ENCODE peak calls at places on chromosomes 16 and 17, in ten cellular contexts. One of them, this sample, is unnamed.

GRCh38 chr17:74671031-74671771 is 41.5 kb downstream of the CD300LF start:
- DNase-seq in epithelial cell of proximal tubule: no peak
- DNase-seq in mucosa of descending colon: peak
- DNase-seq in sigmoid colon: no peak
- DNase-seq in K562: peak
- DNase-seq in endodermal cell: peak
- DNase-seq in GM12865: peak
- DNase-seq in MM.1S: peak
- DNase-seq in CD8-positive, alpha-beta T cell: peak
- DNase-seq in AG10803: peak
- DNase-seq in this sample: peak

GRCh38 chr17:44677136-44677535 is 12.4 kb downstream of the CCDC43 start:
- DNase-seq in epithelial cell of proximal tubule: no peak
- DNase-seq in mucosa of descending colon: no peak
- DNase-seq in sigmoid colon: no peak
- DNase-seq in K562: no peak
- DNase-seq in endodermal cell: no peak
- DNase-seq in GM12865: no peak
- DNase-seq in MM.1S: no peak
- DNase-seq in CD8-positive, alpha-beta T cell: no peak
- DNase-seq in AG10803: peak
- DNase-seq in this sample: peak

GRCh38 chr16:23952128-23953041 is 116.6 kb downstream of the PRKCB start:
- DNase-seq in epithelial cell of proximal tubule: no peak
- DNase-seq in mucosa of descending colon: no peak
- DNase-seq in sigmoid colon: no peak
- DNase-seq in K562: peak
- DNase-seq in endodermal cell: peak
- DNase-seq in GM12865: no peak
- DNase-seq in MM.1S: no peak
- DNase-seq in CD8-positive, alpha-beta T cell: peak
- DNase-seq in AG10803: no peak
- DNase-seq in this sample: no peak

GRCh38 chr17:80036715-80037477 is 454 bp downstream of the CCDC40 start:
- DNase-seq in epithelial cell of proximal tubule: no peak
- DNase-seq in mucosa of descending colon: peak
- DNase-seq in sigmoid colon: no peak
- DNase-seq in K562: peak
- DNase-seq in endodermal cell: peak
- DNase-seq in GM12865: peak
- DNase-seq in MM.1S: no peak
- DNase-seq in CD8-positive, alpha-beta T cell: peak
- DNase-seq in AG10803: no peak
- DNase-seq in this sample: peak

GRCh38 chr17:59165933-59166342 is 10.4 kb downstream of the PRR11 start:
- DNase-seq in epithelial cell of proximal tubule: peak
- DNase-seq in mucosa of descending colon: no peak
- DNase-seq in sigmoid colon: no peak
- DNase-seq in K562: peak
- DNase-seq in endodermal cell: peak
- DNase-seq in GM12865: peak
- DNase-seq in MM.1S: peak
- DNase-seq in CD8-positive, alpha-beta T cell: peak
- DNase-seq in AG10803: peak
- DNase-seq in this sample: peak

GRCh38 chr17:36532435-36532975 is 2.2 kb downstream of the MYO19 start:
- DNase-seq in epithelial cell of proximal tubule: no peak
- DNase-seq in mucosa of descending colon: no peak
- DNase-seq in sigmoid colon: no peak
- DNase-seq in K562: no peak
- DNase-seq in endodermal cell: no peak
- DNase-seq in GM12865: no peak
- DNase-seq in MM.1S: no peak
- DNase-seq in CD8-positive, alpha-beta T cell: no peak
- DNase-seq in AG10803: no peak
- DNase-seq in this sample: no peak

GRCh38 chr17:76884995-76885896 is 17.0 kb downstream of the MGAT5B start:
- DNase-seq in epithelial cell of proximal tubule: no peak
- DNase-seq in mucosa of descending colon: no peak
- DNase-seq in sigmoid colon: no peak
- DNase-seq in K562: no peak
- DNase-seq in endodermal cell: peak
- DNase-seq in GM12865: no peak
- DNase-seq in MM.1S: no peak
- DNase-seq in CD8-positive, alpha-beta T cell: no peak
- DNase-seq in AG10803: no peak
- DNase-seq in this sample: no peak

GRCh38 chr17:46958192-46958591 is 20.9 kb downstream of the RPRML start:
- DNase-seq in epithelial cell of proximal tubule: no peak
- DNase-seq in mucosa of descending colon: no peak
- DNase-seq in sigmoid colon: no peak
- DNase-seq in K562: no peak
- DNase-seq in endodermal cell: no peak
- DNase-seq in GM12865: no peak
- DNase-seq in MM.1S: no peak
- DNase-seq in CD8-positive, alpha-beta T cell: no peak
- DNase-seq in AG10803: peak
- DNase-seq in this sample: peak

GRCh38 chr17:40850287-40850972 is 16.6 kb downstream of the KRT12 start:
- DNase-seq in epithelial cell of proximal tubule: no peak
- DNase-seq in mucosa of descending colon: no peak
- DNase-seq in sigmoid colon: no peak
- DNase-seq in K562: no peak
- DNase-seq in endodermal cell: no peak
- DNase-seq in GM12865: no peak
- DNase-seq in MM.1S: no peak
- DNase-seq in CD8-positive, alpha-beta T cell: no peak
- DNase-seq in AG10803: no peak
- DNase-seq in this sample: no peak

DNA sequence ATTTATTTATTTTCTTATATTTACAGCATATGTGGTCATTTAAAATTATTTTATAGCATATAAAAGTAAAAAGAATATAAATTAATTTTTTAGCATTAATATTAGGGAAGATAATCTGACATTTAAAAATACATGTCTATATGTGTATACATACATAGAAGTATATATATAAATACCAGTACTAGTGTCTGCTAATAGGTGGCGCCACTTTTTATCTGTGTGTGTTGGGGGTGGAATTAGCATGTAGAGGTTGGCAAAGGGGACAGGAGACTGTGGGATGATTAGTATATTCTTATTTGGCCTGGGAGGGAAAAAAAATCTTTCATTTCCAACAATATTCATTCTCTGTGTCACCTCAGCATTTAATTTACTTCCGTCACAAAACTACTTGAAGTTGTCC is 359.1 kb downstream of the WWOX start:
- DNase-seq in epithelial cell of proximal tubule: no peak
- DNase-seq in mucosa of descending colon: no peak
- DNase-seq in sigmoid colon: no peak
- DNase-seq in K562: no peak
- DNase-seq in endodermal cell: no peak
- DNase-seq in GM12865: no peak
- DNase-seq in MM.1S: no peak
- DNase-seq in CD8-positive, alpha-beta T cell: no peak
- DNase-seq in AG10803: no peak
- DNase-seq in this sample: no peak
- TF ChIP-seq CTCF in epithelial cell of proximal tubule: peak
- TF ChIP-seq CTCF in mucosa of descending colon: no peak
- TF ChIP-seq CTCF in sigmoid colon: no peak
- TF ChIP-seq CTCF in K562: no peak
- TF ChIP-seq CTCF in endodermal cell: peak
- TF ChIP-seq CTCF in GM12865: no peak
- TF ChIP-seq CTCF in MM.1S: no peak
- TF ChIP-seq CTCF in CD8-positive, alpha-beta T cell: no peak
- TF ChIP-seq CTCF in AG10803: no peak
- TF ChIP-seq CTCF in this sample: no peak

DNA sequence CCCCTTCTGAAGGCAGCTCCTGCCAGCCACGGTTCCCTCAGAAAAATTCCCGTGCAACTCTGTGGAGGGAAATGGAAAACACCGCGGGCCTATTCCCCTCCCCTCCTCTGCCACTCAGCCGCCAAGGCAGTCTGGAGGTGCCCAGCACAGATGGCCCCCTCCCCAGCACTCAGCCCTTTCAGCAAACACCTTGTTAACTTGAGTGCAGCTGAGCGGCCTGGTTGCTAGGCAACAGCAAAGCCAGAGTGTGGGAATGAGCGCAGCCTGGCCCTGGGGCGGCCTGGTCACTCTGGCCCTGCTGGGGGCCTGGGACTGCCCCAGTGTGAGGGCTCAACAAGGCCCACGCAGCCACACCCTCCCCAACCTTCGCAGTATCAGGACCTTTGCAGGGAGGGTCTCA is 32.8 kb downstream of the CACNA1G start:
- DNase-seq in epithelial cell of proximal tubule: no peak
- DNase-seq in mucosa of descending colon: no peak
- DNase-seq in sigmoid colon: no peak
- DNase-seq in K562: no peak
- DNase-seq in endodermal cell: peak
- DNase-seq in GM12865: no peak
- DNase-seq in MM.1S: no peak
- DNase-seq in CD8-positive, alpha-beta T cell: no peak
- DNase-seq in AG10803: no peak
- DNase-seq in this sample: no peak
- H3K4me3 ChIP-seq in epithelial cell of proximal tubule: no peak
- H3K4me3 ChIP-seq in mucosa of descending colon: no peak
- H3K4me3 ChIP-seq in sigmoid colon: no peak
- H3K4me3 ChIP-seq in K562: no peak
- H3K4me3 ChIP-seq in endodermal cell: no peak
- H3K4me3 ChIP-seq in GM12865: no peak
- H3K4me3 ChIP-seq in MM.1S: no peak
- H3K4me3 ChIP-seq in CD8-positive, alpha-beta T cell: no peak
- H3K4me3 ChIP-seq in AG10803: no peak
- H3K4me3 ChIP-seq in this sample: no peak

GRCh38 chr16:66547101-66547989 is 2.6 kb downstream of the TK2 start:
- DNase-seq in epithelial cell of proximal tubule: no peak
- DNase-seq in mucosa of descending colon: no peak
- DNase-seq in sigmoid colon: no peak
- DNase-seq in K562: no peak
- DNase-seq in endodermal cell: no peak
- DNase-seq in GM12865: no peak
- DNase-seq in MM.1S: no peak
- DNase-seq in CD8-positive, alpha-beta T cell: no peak
- DNase-seq in AG10803: no peak
- DNase-seq in this sample: no peak

GRCh38 chr16:66548068-66548467 is 1.9 kb downstream of the TK2 start:
- DNase-seq in epithelial cell of proximal tubule: no peak
- DNase-seq in mucosa of descending colon: no peak
- DNase-seq in sigmoid colon: no peak
- DNase-seq in K562: no peak
- DNase-seq in endodermal cell: no peak
- DNase-seq in GM12865: no peak
- DNase-seq in MM.1S: no peak
- DNase-seq in CD8-positive, alpha-beta T cell: no peak
- DNase-seq in AG10803: no peak
- DNase-seq in this sample: no peak

GRCh38 chr16:66551362-66551761 is 1.0 kb upstream of the CKLF start:
- DNase-seq in epithelial cell of proximal tubule: no peak
- DNase-seq in mucosa of descending colon: peak
- DNase-seq in sigmoid colon: no peak
- DNase-seq in K562: peak
- DNase-seq in endodermal cell: peak
- DNase-seq in GM12865: peak
- DNase-seq in MM.1S: peak
- DNase-seq in CD8-positive, alpha-beta T cell: peak
- DNase-seq in AG10803: peak
- DNase-seq in this sample: peak

GRCh38 chr16:66548868-66549267 is 1.1 kb downstream of the TK2 start:
- DNase-seq in epithelial cell of proximal tubule: no peak
- DNase-seq in mucosa of descending colon: no peak
- DNase-seq in sigmoid colon: no peak
- DNase-seq in K562: no peak
- DNase-seq in endodermal cell: no peak
- DNase-seq in GM12865: no peak
- DNase-seq in MM.1S: no peak
- DNase-seq in CD8-positive, alpha-beta T cell: no peak
- DNase-seq in AG10803: no peak
- DNase-seq in this sample: no peak

DNA sequence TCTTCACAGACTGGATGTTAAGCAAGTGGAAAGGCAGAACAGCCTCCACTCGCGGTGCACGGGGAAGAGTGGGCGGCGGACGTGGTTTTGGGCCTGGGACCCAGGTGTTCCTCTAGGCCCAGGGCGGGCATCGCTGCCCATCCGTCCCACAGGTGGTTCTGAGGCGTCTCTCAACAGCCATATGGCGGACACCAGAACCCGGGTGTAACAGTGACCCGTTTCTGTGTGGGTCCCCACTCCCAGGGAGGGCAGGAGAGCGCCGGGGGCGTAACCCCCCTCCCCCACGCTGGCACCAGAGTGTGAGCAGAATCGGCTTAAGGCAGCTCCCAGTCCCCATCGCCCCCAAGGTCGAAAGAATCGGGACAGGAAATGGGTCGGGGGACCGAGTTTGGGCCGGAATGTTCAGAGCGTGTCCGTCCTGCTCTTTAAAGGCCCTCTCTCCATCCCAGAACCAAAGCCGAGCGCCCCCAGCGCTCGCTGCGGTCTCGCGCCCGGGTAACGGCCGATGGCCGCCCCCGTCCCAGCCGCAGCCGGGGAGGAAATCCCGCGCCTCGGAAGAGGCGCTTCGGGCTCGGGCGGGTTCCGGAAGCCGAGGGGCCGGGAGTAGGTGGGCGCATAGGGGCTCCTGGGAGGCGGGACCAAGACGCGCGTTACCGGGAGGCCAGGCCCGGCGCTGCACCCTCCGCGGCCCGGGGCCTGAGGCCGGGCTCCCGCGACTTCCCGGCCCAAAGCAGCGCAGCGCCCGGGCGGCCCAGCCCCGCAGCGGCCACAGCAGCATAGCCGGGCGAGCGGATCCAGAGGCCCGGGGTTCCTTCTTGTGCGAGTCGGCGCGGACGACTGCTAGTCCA is at the start of gene TK2:
- DNase-seq in epithelial cell of proximal tubule: no peak
- DNase-seq in mucosa of descending colon: peak
- DNase-seq in sigmoid colon: peak
- DNase-seq in K562: peak
- DNase-seq in endodermal cell: peak
- DNase-seq in GM12865: peak
- DNase-seq in MM.1S: peak
- DNase-seq in CD8-positive, alpha-beta T cell: peak
- DNase-seq in AG10803: peak
- DNase-seq in this sample: peak
- TF ChIP-seq CTCF in epithelial cell of proximal tubule: peak
- TF ChIP-seq CTCF in mucosa of descending colon: no peak
- TF ChIP-seq CTCF in sigmoid colon: no peak
- TF ChIP-seq CTCF in K562: peak
- TF ChIP-seq CTCF in endodermal cell: peak
- TF ChIP-seq CTCF in GM12865: no peak
- TF ChIP-seq CTCF in MM.1S: peak
- TF ChIP-seq CTCF in CD8-positive, alpha-beta T cell: no peak
- TF ChIP-seq CTCF in AG10803: peak
- TF ChIP-seq CTCF in this sample: no peak

GRCh38 chr17:28467456-28468025 is 5.9 kb upstream of the SLC13A2 start:
- DNase-seq in epithelial cell of proximal tubule: no peak
- DNase-seq in mucosa of descending colon: no peak
- DNase-seq in sigmoid colon: peak
- DNase-seq in K562: no peak
- DNase-seq in endodermal cell: no peak
- DNase-seq in GM12865: no peak
- DNase-seq in MM.1S: no peak
- DNase-seq in CD8-positive, alpha-beta T cell: no peak
- DNase-seq in AG10803: peak
- DNase-seq in this sample: peak
- H3K4me3 ChIP-seq in epithelial cell of proximal tubule: no peak
- H3K4me3 ChIP-seq in mucosa of descending colon: no peak
- H3K4me3 ChIP-seq in sigmoid colon: no peak
- H3K4me3 ChIP-seq in K562: no peak
- H3K4me3 ChIP-seq in endodermal cell: no peak
- H3K4me3 ChIP-seq in GM12865: no peak
- H3K4me3 ChIP-seq in MM.1S: no peak
- H3K4me3 ChIP-seq in CD8-positive, alpha-beta T cell: no peak
- H3K4me3 ChIP-seq in AG10803: no peak
- H3K4me3 ChIP-seq in this sample: no peak

This sample was measured in cardiac fibroblast.